ENCODE peak calls at places on chromosome 22, in five cellular contexts. One of them, this sample, is unnamed.
A peak's percentile ranks its signal among the peaks of the same experiment; 100 is the strongest.

GRCh38 chr22:19728836-19729235 is 5.5 kb downstream of the GP1BB start:
- DNase-seq in cardiac fibroblast: no peak
- DNase-seq in renal cortical epithelial cell: no peak
- DNase-seq in neural crest cell: no peak
- DNase-seq in activated CD8-positive, alpha-beta T cell treated with anti-CD3 and anti-CD28 coated beads, Interleukin-2, amount 10 ng/mL, durations not matched to agents 7 days and 5 days: no peak
- DNase-seq in this sample: no peak

GRCh38 chr22:25407859-25408229 is 156.6 kb upstream of the GRK3 start:
- DNase-seq in cardiac fibroblast: no peak
- DNase-seq in activated CD8-positive, alpha-beta T cell treated with anti-CD3 and anti-CD28 coated beads, Interleukin-2, amount 10 ng/mL, durations not matched to agents 7 days and 5 days: no peak
- DNase-seq in renal cortical epithelial cell: no peak
- DNase-seq in neural crest cell: no peak
- DNase-seq in this sample: no peak

GRCh38 chr22:49296561-49296960 is 531.1 kb downstream of the BRD1 start:
- DNase-seq in neural crest cell: no peak
- DNase-seq in activated CD8-positive, alpha-beta T cell treated with anti-CD3 and anti-CD28 coated beads, Interleukin-2, amount 10 ng/mL, durations not matched to agents 7 days and 5 days: no peak
- DNase-seq in cardiac fibroblast: no peak
- DNase-seq in renal cortical epithelial cell: no peak
- DNase-seq in this sample: no peak

GRCh38 chr22:49734390-49734789 is 93.3 kb downstream of the BRD1 start:
- DNase-seq in activated CD8-positive, alpha-beta T cell treated with anti-CD3 and anti-CD28 coated beads, Interleukin-2, amount 10 ng/mL, durations not matched to agents 7 days and 5 days: no peak
- DNase-seq in neural crest cell: no peak
- DNase-seq in cardiac fibroblast: no peak
- DNase-seq in renal cortical epithelial cell: no peak
- DNase-seq in this sample: no peak

GRCh38 chr22:22730655-22731373 is 86.4 kb downstream of the GGTLC2 start:
- DNase-seq in activated CD8-positive, alpha-beta T cell treated with anti-CD3 and anti-CD28 coated beads, Interleukin-2, amount 10 ng/mL, durations not matched to agents 7 days and 5 days: no peak
- DNase-seq in cardiac fibroblast: no peak
- DNase-seq in neural crest cell: no peak
- DNase-seq in renal cortical epithelial cell: no peak
- DNase-seq in this sample: no peak

GRCh38 chr22:37077802-37078448 is 26.4 kb downstream of the KCTD17 start:
- DNase-seq in renal cortical epithelial cell: peak; percentile 26
- DNase-seq in cardiac fibroblast: peak; percentile 62
- DNase-seq in activated CD8-positive, alpha-beta T cell treated with anti-CD3 and anti-CD28 coated beads, Interleukin-2, amount 10 ng/mL, durations not matched to agents 7 days and 5 days: peak; percentile 89
- DNase-seq in neural crest cell: peak; percentile 77
- DNase-seq in this sample: no peak

GRCh38 chr22:23837911-23838685 is 708 bp downstream of the DERL3 start:
- DNase-seq in activated CD8-positive, alpha-beta T cell treated with anti-CD3 and anti-CD28 coated beads, Interleukin-2, amount 10 ng/mL, durations not matched to agents 7 days and 5 days: no peak
- DNase-seq in renal cortical epithelial cell: no peak
- DNase-seq in neural crest cell: peak; percentile 18
- DNase-seq in cardiac fibroblast: no peak
- DNase-seq in this sample: no peak

GRCh38 chr22:48944433-48944755 is 883.3 kb downstream of the BRD1 start:
- DNase-seq in renal cortical epithelial cell: no peak
- DNase-seq in neural crest cell: no peak
- DNase-seq in activated CD8-positive, alpha-beta T cell treated with anti-CD3 and anti-CD28 coated beads, Interleukin-2, amount 10 ng/mL, durations not matched to agents 7 days and 5 days: no peak
- DNase-seq in cardiac fibroblast: no peak
- DNase-seq in this sample: no peak

GRCh38 chr22:31692186-31692886 is 30.3 kb upstream of the PISD start:
- DNase-seq in cardiac fibroblast: peak; percentile 64
- DNase-seq in activated CD8-positive, alpha-beta T cell treated with anti-CD3 and anti-CD28 coated beads, Interleukin-2, amount 10 ng/mL, durations not matched to agents 7 days and 5 days: peak; percentile 59
- DNase-seq in renal cortical epithelial cell: peak; percentile 38
- DNase-seq in neural crest cell: no peak
- DNase-seq in this sample: no peak

GRCh38 chr22:37492428-37493344 is 6.5 kb upstream of the MFNG start:
- DNase-seq in renal cortical epithelial cell: peak; percentile 85
- DNase-seq in activated CD8-positive, alpha-beta T cell treated with anti-CD3 and anti-CD28 coated beads, Interleukin-2, amount 10 ng/mL, durations not matched to agents 7 days and 5 days: peak; percentile 76
- DNase-seq in neural crest cell: no peak
- DNase-seq in cardiac fibroblast: peak; percentile 63
- DNase-seq in this sample: no peak

GRCh38 chr22:24693359-24693758 is 81.2 kb downstream of the PIWIL3 start:
- DNase-seq in activated CD8-positive, alpha-beta T cell treated with anti-CD3 and anti-CD28 coated beads, Interleukin-2, amount 10 ng/mL, durations not matched to agents 7 days and 5 days: no peak
- DNase-seq in cardiac fibroblast: peak; percentile 69
- DNase-seq in renal cortical epithelial cell: no peak
- DNase-seq in neural crest cell: no peak
- DNase-seq in this sample: no peak

GRCh38 chr22:31496735-31497146 is 405 bp downstream of the SFI1 start:
- DNase-seq in activated CD8-positive, alpha-beta T cell treated with anti-CD3 and anti-CD28 coated beads, Interleukin-2, amount 10 ng/mL, durations not matched to agents 7 days and 5 days: peak; percentile 59
- DNase-seq in neural crest cell: no peak
- DNase-seq in renal cortical epithelial cell: no peak
- DNase-seq in cardiac fibroblast: peak; percentile 22
- DNase-seq in this sample: no peak

GRCh38 chr22:29000225-29000556 is 61.4 kb downstream of the C22orf31 start:
- DNase-seq in activated CD8-positive, alpha-beta T cell treated with anti-CD3 and anti-CD28 coated beads, Interleukin-2, amount 10 ng/mL, durations not matched to agents 7 days and 5 days: no peak
- DNase-seq in cardiac fibroblast: no peak
- DNase-seq in renal cortical epithelial cell: peak; percentile 74
- DNase-seq in neural crest cell: no peak
- DNase-seq in this sample: no peak

GRCh38 chr22:20192972-20193760 is 42.3 kb upstream of the CCDC188 start:
- DNase-seq in renal cortical epithelial cell: no peak
- DNase-seq in neural crest cell: no peak
- DNase-seq in cardiac fibroblast: no peak
- DNase-seq in activated CD8-positive, alpha-beta T cell treated with anti-CD3 and anti-CD28 coated beads, Interleukin-2, amount 10 ng/mL, durations not matched to agents 7 days and 5 days: no peak
- DNase-seq in this sample: no peak

GRCh38 chr22:47355776-47356432 is 593.5 kb downstream of the TBC1D22A start:
- DNase-seq in activated CD8-positive, alpha-beta T cell treated with anti-CD3 and anti-CD28 coated beads, Interleukin-2, amount 10 ng/mL, durations not matched to agents 7 days and 5 days: no peak
- DNase-seq in renal cortical epithelial cell: no peak
- DNase-seq in neural crest cell: no peak
- DNase-seq in cardiac fibroblast: no peak
- DNase-seq in this sample: no peak

GRCh38 chr22:44164031-44164430 is 16.7 kb upstream of the PARVG start:
- DNase-seq in renal cortical epithelial cell: no peak
- DNase-seq in neural crest cell: no peak
- DNase-seq in cardiac fibroblast: no peak
- DNase-seq in activated CD8-positive, alpha-beta T cell treated with anti-CD3 and anti-CD28 coated beads, Interleukin-2, amount 10 ng/mL, durations not matched to agents 7 days and 5 days: no peak
- DNase-seq in this sample: no peak

GRCh38 chr22:35418088-35418487 is 18.1 kb downstream of the MCM5 start:
- DNase-seq in cardiac fibroblast: peak; percentile 42
- DNase-seq in activated CD8-positive, alpha-beta T cell treated with anti-CD3 and anti-CD28 coated beads, Interleukin-2, amount 10 ng/mL, durations not matched to agents 7 days and 5 days: no peak
- DNase-seq in neural crest cell: no peak
- DNase-seq in renal cortical epithelial cell: peak; percentile 70
- DNase-seq in this sample: no peak

GRCh38 chr22:49554741-49555140 is 272.9 kb downstream of the BRD1 start:
- DNase-seq in activated CD8-positive, alpha-beta T cell treated with anti-CD3 and anti-CD28 coated beads, Interleukin-2, amount 10 ng/mL, durations not matched to agents 7 days and 5 days: no peak
- DNase-seq in renal cortical epithelial cell: no peak
- DNase-seq in neural crest cell: no peak
- DNase-seq in cardiac fibroblast: no peak
- DNase-seq in this sample: no peak

GRCh38 chr22:30344447-30345200 is 12.1 kb downstream of the SF3A1 start:
- DNase-seq in activated CD8-positive, alpha-beta T cell treated with anti-CD3 and anti-CD28 coated beads, Interleukin-2, amount 10 ng/mL, durations not matched to agents 7 days and 5 days: no peak
- DNase-seq in cardiac fibroblast: no peak
- DNase-seq in renal cortical epithelial cell: no peak
- DNase-seq in neural crest cell: no peak
- DNase-seq in this sample: no peak

GRCh38 chr22:26708256-26709009 is 51.0 kb downstream of the MIAT start:
- DNase-seq in activated CD8-positive, alpha-beta T cell treated with anti-CD3 and anti-CD28 coated beads, Interleukin-2, amount 10 ng/mL, durations not matched to agents 7 days and 5 days: no peak
- DNase-seq in neural crest cell: no peak
- DNase-seq in cardiac fibroblast: no peak
- DNase-seq in renal cortical epithelial cell: no peak
- DNase-seq in this sample: no peak

GRCh38 chr22:45090364-45090960 is 73.3 kb upstream of the NUP50 start:
- DNase-seq in renal cortical epithelial cell: peak; percentile 23
- DNase-seq in cardiac fibroblast: peak; percentile 25
- DNase-seq in activated CD8-positive, alpha-beta T cell treated with anti-CD3 and anti-CD28 coated beads, Interleukin-2, amount 10 ng/mL, durations not matched to agents 7 days and 5 days: no peak
- DNase-seq in neural crest cell: peak; percentile 17
- DNase-seq in this sample: peak; percentile 41

GRCh38 chr22:37748659-37749058 is 51.8 kb downstream of the TRIOBP start:
- DNase-seq in renal cortical epithelial cell: no peak
- DNase-seq in cardiac fibroblast: no peak
- DNase-seq in activated CD8-positive, alpha-beta T cell treated with anti-CD3 and anti-CD28 coated beads, Interleukin-2, amount 10 ng/mL, durations not matched to agents 7 days and 5 days: no peak
- DNase-seq in neural crest cell: no peak
- DNase-seq in this sample: no peak

GRCh38 chr22:46774456-46775363 is 12.3 kb downstream of the TBC1D22A start:
- DNase-seq in renal cortical epithelial cell: no peak
- DNase-seq in activated CD8-positive, alpha-beta T cell treated with anti-CD3 and anti-CD28 coated beads, Interleukin-2, amount 10 ng/mL, durations not matched to agents 7 days and 5 days: no peak
- DNase-seq in cardiac fibroblast: no peak
- DNase-seq in neural crest cell: no peak
- DNase-seq in this sample: no peak

GRCh38 chr22:41091139-41092022 is 1.0 kb upstream of the EP300 start:
- DNase-seq in activated CD8-positive, alpha-beta T cell treated with anti-CD3 and anti-CD28 coated beads, Interleukin-2, amount 10 ng/mL, durations not matched to agents 7 days and 5 days: peak; percentile 99
- DNase-seq in neural crest cell: peak; percentile 99
- DNase-seq in renal cortical epithelial cell: peak; percentile 92
- DNase-seq in cardiac fibroblast: peak; percentile 99
- DNase-seq in this sample: peak; percentile 84

This sample was measured in iPS DF 6.9.